ENCODE peak calls at places on chromosome 2, in five cellular contexts. Q is endothelial cell, P is activated T-cell treated with anti-CD3 and anti-CD28 coated beads for 24 hours, H is RKO, M is amygdala. T is an unnamed sample.

GRCh38 chr2:178449700-178450573 is 1.0 kb downstream of the PRKRA start:
- DNase-seq in P (no peak), M (peak), Q (no peak), H (peak), T (no peak)

GRCh38 chr2:44560352-44560751 is 198.6 kb downstream of the CAMKMT start:
- DNase-seq in Q (no peak), H (no peak), M (no peak), P (no peak), T (no peak)

GRCh38 chr2:221130431-221130830 is 441.7 kb downstream of the EPHA4 start:
- DNase-seq in Q (no peak), H (no peak), M (no peak), P (no peak), T (no peak)

GRCh38 chr2:176090870-176091269 is 1.7 kb upstream of the HOXD13 start:
- DNase-seq in M (no peak), P (no peak), H (no peak), Q (no peak), T (no peak)

GRCh38 chr2:22934789-22935188 is 450.2 kb upstream of the KLHL29 start:
- DNase-seq in M (no peak), Q (no peak), H (no peak), P (no peak), T (no peak)

GRCh38 chr2:168138369-168138768 is 109.0 kb downstream of the STK39 start:
- DNase-seq in P (no peak), Q (no peak), H (no peak), M (no peak), T (no peak)

GRCh38 chr2:240510513-240511210 is 47.1 kb downstream of the ANKMY1 start:
- DNase-seq in H (no peak), M (no peak), Q (no peak), P (no peak), T (no peak)

GRCh38 chr2:96374211-96374951 is 38.8 kb downstream of the NCAPH start:
- DNase-seq in P (no peak), M (no peak), Q (no peak), H (peak), T (peak)

GRCh38 chr2:25286723-25287483 is 54.8 kb downstream of the DNMT3A start:
- DNase-seq in Q (no peak), P (no peak), M (no peak), H (no peak), T (no peak)

GRCh38 chr2:186561467-186562208 is 28.2 kb upstream of the ITGAV start:
- DNase-seq in P (no peak), H (no peak), Q (no peak), M (no peak), T (no peak)

GRCh38 chr2:145690183-145690582 is 1170.3 kb upstream of the ZEB2 start:
- DNase-seq in H (no peak), Q (no peak), P (no peak), M (no peak), T (no peak)

GRCh38 chr2:102478686-102479470 is 5.9 kb downstream of the SLC9A4 start:
- DNase-seq in H (no peak), M (no peak), Q (no peak), P (no peak), T (no peak)

GRCh38 chr2:168137510-168138180 is 109.8 kb downstream of the STK39 start:
- DNase-seq in P (no peak), H (no peak), M (no peak), Q (no peak), T (no peak)

GRCh38 chr2:13651684-13652131 is 935.0 kb downstream of the TRIB2 start:
- DNase-seq in H (no peak), M (no peak), P (no peak), Q (no peak), T (no peak)

GRCh38 chr2:241391892-241392665 is 36.0 kb downstream of the FARP2 start:
- DNase-seq in H (peak), M (no peak), P (no peak), Q (peak), T (no peak)

GRCh38 chr2:157231476-157231875 is 26.0 kb upstream of the GALNT5 start:
- DNase-seq in Q (no peak), M (no peak), H (no peak), P (no peak), T (no peak)

GRCh38 chr2:151577116-151577515 is 157.2 kb downstream of the NEB start:
- DNase-seq in P (no peak), M (no peak), Q (no peak), H (no peak), T (no peak)

GRCh38 chr2:174051741-174052638 is 86.8 kb upstream of the SP3 start:
- DNase-seq in M (no peak), P (no peak), H (no peak), Q (peak), T (no peak)

GRCh38 chr2:100954044-100954420 is 48.1 kb upstream of the RPL31 start:
- DNase-seq in P (no peak), H (no peak), M (no peak), Q (no peak), T (no peak)

GRCh38 chr2:23083963-23084362 is 301.0 kb upstream of the KLHL29 start:
- DNase-seq in H (no peak), P (no peak), M (no peak), Q (no peak), T (no peak)

GRCh38 chr2:96626553-96626942 is 11.6 kb downstream of the KANSL3 start:
- DNase-seq in P (no peak), Q (no peak), H (no peak), M (no peak), T (no peak)

GRCh38 chr2:1509271-1509995 is 96.2 kb downstream of the TPO start:
- DNase-seq in P (no peak), H (no peak), M (no peak), Q (no peak), T (no peak)

T was measured in NCI-H1048.